ENCODE peak calls at places on chromosomes 16 and 17, in six cellular contexts. One of them, this sample, is unnamed.
A peak's percentile ranks its signal among the peaks of the same experiment; 100 is the strongest.

GRCh38 chr16:23711785-23712184 is 1.2 kb downstream of the ERN2 start:
- DNase-seq in sigmoid colon: no peak
- DNase-seq in ovary: no peak
- DNase-seq in OCI-LY7: no peak
- DNase-seq in esophagus squamous epithelium: no peak
- DNase-seq in dorsolateral prefrontal cortex: no peak
- DNase-seq in this sample: no peak

GRCh38 chr17:74128456-74128855 is 75.0 kb upstream of the RPL38 start:
- DNase-seq in dorsolateral prefrontal cortex: no peak
- DNase-seq in esophagus squamous epithelium: no peak
- DNase-seq in ovary: no peak
- DNase-seq in OCI-LY7: no peak
- DNase-seq in sigmoid colon: no peak
- DNase-seq in this sample: no peak

GRCh38 chr17:9976283-9977009 is 71.4 kb upstream of the RCVRN start:
- DNase-seq in sigmoid colon: peak; percentile 34
- DNase-seq in dorsolateral prefrontal cortex: no peak
- DNase-seq in OCI-LY7: no peak
- DNase-seq in esophagus squamous epithelium: no peak
- DNase-seq in ovary: no peak
- DNase-seq in this sample: no peak

GRCh38 chr17:82384730-82385429 is 13.3 kb downstream of the UTS2R start:
- DNase-seq in ovary: no peak
- DNase-seq in dorsolateral prefrontal cortex: no peak
- DNase-seq in esophagus squamous epithelium: no peak
- DNase-seq in OCI-LY7: peak; percentile 31
- DNase-seq in sigmoid colon: no peak
- DNase-seq in this sample: no peak

GRCh38 chr16:21652451-21652850 is at the start of gene IGSF6:
- DNase-seq in ovary: no peak
- DNase-seq in sigmoid colon: no peak
- DNase-seq in dorsolateral prefrontal cortex: no peak
- DNase-seq in OCI-LY7: no peak
- DNase-seq in esophagus squamous epithelium: no peak
- DNase-seq in this sample: no peak

GRCh38 chr17:9875441-9875840 is 29.6 kb downstream of the RCVRN start:
- DNase-seq in OCI-LY7: no peak
- DNase-seq in dorsolateral prefrontal cortex: no peak
- DNase-seq in ovary: no peak
- DNase-seq in sigmoid colon: no peak
- DNase-seq in esophagus squamous epithelium: no peak
- DNase-seq in this sample: no peak

GRCh38 chr16:16190546-16190945 is 32.7 kb downstream of the ABCC6 start:
- DNase-seq in OCI-LY7: no peak
- DNase-seq in dorsolateral prefrontal cortex: no peak
- DNase-seq in sigmoid colon: no peak
- DNase-seq in esophagus squamous epithelium: no peak
- DNase-seq in ovary: no peak
- DNase-seq in this sample: no peak

GRCh38 chr16:82612263-82612662 is 14.5 kb upstream of the CDH13 start:
- DNase-seq in ovary: no peak
- DNase-seq in OCI-LY7: no peak
- DNase-seq in sigmoid colon: no peak
- DNase-seq in dorsolateral prefrontal cortex: no peak
- DNase-seq in esophagus squamous epithelium: no peak
- DNase-seq in this sample: no peak

GRCh38 chr16:50457423-50457822 is 88.6 kb upstream of the BRD7 start:
- DNase-seq in sigmoid colon: peak; percentile 29
- DNase-seq in OCI-LY7: no peak
- DNase-seq in esophagus squamous epithelium: no peak
- DNase-seq in ovary: no peak
- DNase-seq in dorsolateral prefrontal cortex: no peak
- DNase-seq in this sample: no peak

GRCh38 chr16:50742521-50743150 is 750 bp downstream of the CYLD start:
- DNase-seq in OCI-LY7: peak; percentile 44
- DNase-seq in ovary: peak; percentile 25
- DNase-seq in sigmoid colon: no peak
- DNase-seq in esophagus squamous epithelium: no peak
- DNase-seq in dorsolateral prefrontal cortex: no peak
- DNase-seq in this sample: no peak

GRCh38 chr17:78853926-78854394 is 13.3 kb upstream of the USP36 start:
- DNase-seq in dorsolateral prefrontal cortex: no peak
- DNase-seq in esophagus squamous epithelium: no peak
- DNase-seq in sigmoid colon: no peak
- DNase-seq in ovary: no peak
- DNase-seq in OCI-LY7: no peak
- DNase-seq in this sample: no peak

GRCh38 chr16:57318240-57318970 is 33.9 kb upstream of the PLLP start:
- DNase-seq in dorsolateral prefrontal cortex: no peak
- DNase-seq in esophagus squamous epithelium: no peak
- DNase-seq in sigmoid colon: peak; percentile 35
- DNase-seq in ovary: no peak
- DNase-seq in OCI-LY7: no peak
- DNase-seq in this sample: no peak

GRCh38 chr17:77257596-77258458 is 117.1 kb downstream of the SEC14L1 start:
- DNase-seq in esophagus squamous epithelium: no peak
- DNase-seq in ovary: no peak
- DNase-seq in dorsolateral prefrontal cortex: no peak
- DNase-seq in sigmoid colon: no peak
- DNase-seq in OCI-LY7: no peak
- DNase-seq in this sample: no peak

GRCh38 chr17:80259642-80260535 is 763 bp upstream of the RNF213 start:
- DNase-seq in esophagus squamous epithelium: no peak
- DNase-seq in OCI-LY7: peak; percentile 84
- DNase-seq in ovary: peak; percentile 66
- DNase-seq in dorsolateral prefrontal cortex: peak; percentile 41
- DNase-seq in sigmoid colon: peak; percentile 84
- DNase-seq in this sample: no peak

GRCh38 chr16:71807905-71808592 is 585 bp downstream of the AP1G1 start:
- DNase-seq in ovary: peak; percentile 33
- DNase-seq in sigmoid colon: peak; percentile 69
- DNase-seq in OCI-LY7: no peak
- DNase-seq in dorsolateral prefrontal cortex: no peak
- DNase-seq in esophagus squamous epithelium: no peak
- DNase-seq in this sample: no peak

GRCh38 chr16:83402969-83403368 is 404.8 kb upstream of the HSBP1 start:
- DNase-seq in OCI-LY7: no peak
- DNase-seq in sigmoid colon: no peak
- DNase-seq in ovary: no peak
- DNase-seq in esophagus squamous epithelium: no peak
- DNase-seq in dorsolateral prefrontal cortex: no peak
- DNase-seq in this sample: no peak

GRCh38 chr16:16143038-16143763 is 80.1 kb downstream of the ABCC6 start:
- DNase-seq in dorsolateral prefrontal cortex: no peak
- DNase-seq in sigmoid colon: no peak
- DNase-seq in ovary: no peak
- DNase-seq in OCI-LY7: peak; percentile 58
- DNase-seq in esophagus squamous epithelium: no peak
- DNase-seq in this sample: no peak

GRCh38 chr17:19508327-19508867 is 25.3 kb upstream of the SLC47A1 start:
- DNase-seq in esophagus squamous epithelium: no peak
- DNase-seq in OCI-LY7: peak; percentile 68
- DNase-seq in ovary: peak; percentile 56
- DNase-seq in dorsolateral prefrontal cortex: peak; percentile 38
- DNase-seq in sigmoid colon: peak; percentile 75
- DNase-seq in this sample: no peak

GRCh38 chr16:74743668-74744299 is 30.8 kb downstream of the FA2H start:
- DNase-seq in sigmoid colon: no peak
- DNase-seq in OCI-LY7: no peak
- DNase-seq in ovary: no peak
- DNase-seq in dorsolateral prefrontal cortex: no peak
- DNase-seq in esophagus squamous epithelium: no peak
- DNase-seq in this sample: no peak

GRCh38 chr17:77439382-77440013 is 298.7 kb downstream of the SEC14L1 start:
- DNase-seq in ovary: no peak
- DNase-seq in OCI-LY7: peak; percentile 66
- DNase-seq in dorsolateral prefrontal cortex: no peak
- DNase-seq in sigmoid colon: no peak
- DNase-seq in esophagus squamous epithelium: no peak
- DNase-seq in this sample: no peak

GRCh38 chr16:24775455-24775854 is 46.0 kb downstream of the TNRC6A start:
- DNase-seq in esophagus squamous epithelium: no peak
- DNase-seq in ovary: peak; percentile 48
- DNase-seq in sigmoid colon: peak; percentile 82
- DNase-seq in OCI-LY7: no peak
- DNase-seq in dorsolateral prefrontal cortex: no peak
- DNase-seq in this sample: no peak

GRCh38 chr17:82105882-82106696 is 8.1 kb upstream of the FASN start:
- DNase-seq in OCI-LY7: peak; percentile 87
- DNase-seq in esophagus squamous epithelium: no peak
- DNase-seq in dorsolateral prefrontal cortex: no peak
- DNase-seq in ovary: peak; percentile 20
- DNase-seq in sigmoid colon: peak; percentile 73
- DNase-seq in this sample: no peak

GRCh38 chr16:28140788-28141618 is 70.8 kb downstream of the XPO6 start:
- DNase-seq in esophagus squamous epithelium: no peak
- DNase-seq in ovary: no peak
- DNase-seq in dorsolateral prefrontal cortex: no peak
- DNase-seq in sigmoid colon: no peak
- DNase-seq in OCI-LY7: peak; percentile 80
- DNase-seq in this sample: no peak

GRCh38 chr17:73301359-73301758 is 10.4 kb downstream of the CDC42EP4 start:
- DNase-seq in dorsolateral prefrontal cortex: no peak
- DNase-seq in OCI-LY7: no peak
- DNase-seq in esophagus squamous epithelium: no peak
- DNase-seq in sigmoid colon: no peak
- DNase-seq in ovary: no peak
- DNase-seq in this sample: no peak

GRCh38 chr17:557371-557770 is 157.3 kb downstream of the VPS53 start:
- DNase-seq in esophagus squamous epithelium: no peak
- DNase-seq in dorsolateral prefrontal cortex: no peak
- DNase-seq in ovary: no peak
- DNase-seq in sigmoid colon: no peak
- DNase-seq in OCI-LY7: no peak
- DNase-seq in this sample: no peak

GRCh38 chr17:560379-560935 is 154.2 kb downstream of the VPS53 start:
- DNase-seq in dorsolateral prefrontal cortex: no peak
- DNase-seq in sigmoid colon: no peak
- DNase-seq in ovary: no peak
- DNase-seq in OCI-LY7: no peak
- DNase-seq in esophagus squamous epithelium: no peak
- DNase-seq in this sample: no peak

GRCh38 chr17:561118-561517 is 153.5 kb downstream of the VPS53 start:
- DNase-seq in OCI-LY7: no peak
- DNase-seq in esophagus squamous epithelium: no peak
- DNase-seq in sigmoid colon: no peak
- DNase-seq in dorsolateral prefrontal cortex: no peak
- DNase-seq in ovary: no peak
- DNase-seq in this sample: no peak

GRCh38 chr17:559699-560378 is 154.8 kb downstream of the VPS53 start:
- DNase-seq in esophagus squamous epithelium: no peak
- DNase-seq in ovary: no peak
- DNase-seq in OCI-LY7: no peak
- DNase-seq in dorsolateral prefrontal cortex: no peak
- DNase-seq in sigmoid colon: peak; percentile 67
- DNase-seq in this sample: peak; percentile 44

DNA sequence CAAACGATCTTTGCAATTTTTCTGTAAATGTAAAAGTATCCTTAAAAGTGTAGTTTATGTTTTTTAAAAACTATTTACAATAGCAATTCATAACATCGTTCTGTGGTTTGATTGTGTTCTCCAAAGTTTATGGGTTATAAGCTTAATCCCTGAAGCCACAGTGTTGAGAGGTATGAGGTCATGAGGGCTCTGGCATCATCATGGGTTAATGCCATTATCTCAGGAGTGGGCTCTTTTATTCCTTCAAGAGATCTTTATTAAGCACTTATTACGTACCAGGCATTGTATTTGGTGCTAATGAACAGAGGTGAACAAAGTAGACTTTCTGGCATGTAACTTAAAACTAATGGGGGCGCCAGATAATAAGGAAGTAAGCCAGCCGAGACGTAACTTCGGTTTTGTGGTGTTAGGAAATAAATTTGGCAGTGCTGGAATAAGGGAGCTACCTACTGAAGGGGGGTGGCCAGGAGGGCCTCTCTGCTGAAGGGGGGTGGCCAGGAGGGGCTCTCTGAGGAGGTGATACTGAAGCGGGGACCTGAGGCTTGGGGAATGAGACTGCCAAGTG is 158.1 kb downstream of the VPS53 start:
- DNase-seq in OCI-LY7: no peak
- DNase-seq in sigmoid colon: no peak
- DNase-seq in ovary: no peak
- DNase-seq in esophagus squamous epithelium: no peak
- DNase-seq in dorsolateral prefrontal cortex: no peak
- DNase-seq in this sample: no peak
- TF ChIP-seq CTCF in OCI-LY7: no peak
- TF ChIP-seq CTCF in sigmoid colon: no peak
- TF ChIP-seq CTCF in ovary: no peak
- TF ChIP-seq CTCF in esophagus squamous epithelium: no peak
- TF ChIP-seq CTCF in dorsolateral prefrontal cortex: no peak
- TF ChIP-seq CTCF in this sample: no peak

GRCh38 chr17:70161519-70161918 is 7.8 kb upstream of the KCNJ2 start:
- DNase-seq in OCI-LY7: no peak
- DNase-seq in esophagus squamous epithelium: no peak
- DNase-seq in ovary: no peak
- DNase-seq in dorsolateral prefrontal cortex: no peak
- DNase-seq in sigmoid colon: no peak
- DNase-seq in this sample: no peak

GRCh38 chr17:70158581-70158980 is 10.8 kb upstream of the KCNJ2 start:
- DNase-seq in dorsolateral prefrontal cortex: no peak
- DNase-seq in sigmoid colon: no peak
- DNase-seq in esophagus squamous epithelium: no peak
- DNase-seq in ovary: no peak
- DNase-seq in OCI-LY7: no peak
- DNase-seq in this sample: no peak

GRCh38 chr17:70158180-70158579 is 11.2 kb upstream of the KCNJ2 start:
- DNase-seq in ovary: no peak
- DNase-seq in sigmoid colon: no peak
- DNase-seq in dorsolateral prefrontal cortex: no peak
- DNase-seq in esophagus squamous epithelium: no peak
- DNase-seq in OCI-LY7: no peak
- DNase-seq in this sample: no peak

GRCh38 chr17:70159980-70160379 is 9.4 kb upstream of the KCNJ2 start:
- DNase-seq in dorsolateral prefrontal cortex: no peak
- DNase-seq in ovary: no peak
- DNase-seq in esophagus squamous epithelium: no peak
- DNase-seq in sigmoid colon: no peak
- DNase-seq in OCI-LY7: no peak
- DNase-seq in this sample: no peak

GRCh38 chr17:70157151-70157550 is 12.2 kb upstream of the KCNJ2 start:
- DNase-seq in ovary: no peak
- DNase-seq in OCI-LY7: no peak
- DNase-seq in dorsolateral prefrontal cortex: no peak
- DNase-seq in sigmoid colon: no peak
- DNase-seq in esophagus squamous epithelium: no peak
- DNase-seq in this sample: no peak
- H3K4me3 ChIP-seq in ovary: no peak overlapping the region
- H3K4me3 ChIP-seq in OCI-LY7: no peak overlapping the region
- H3K4me3 ChIP-seq in dorsolateral prefrontal cortex: no peak overlapping the region
- H3K4me3 ChIP-seq in sigmoid colon: no peak overlapping the region
- H3K4me3 ChIP-seq in esophagus squamous epithelium: no peak overlapping the region
- H3K4me3 ChIP-seq in this sample: no peak overlapping the region

GRCh38 chr16:68592466-68593337 is 52.4 kb upstream of the CDH3 start:
- DNase-seq in sigmoid colon: no peak
- DNase-seq in esophagus squamous epithelium: no peak
- DNase-seq in ovary: no peak
- DNase-seq in OCI-LY7: peak; percentile 41
- DNase-seq in dorsolateral prefrontal cortex: no peak
- DNase-seq in this sample: no peak
- TF ChIP-seq CTCF in sigmoid colon: no peak
- TF ChIP-seq CTCF in esophagus squamous epithelium: peak; percentile 62
- TF ChIP-seq CTCF in ovary: no peak
- TF ChIP-seq CTCF in OCI-LY7: peak; percentile 69
- TF ChIP-seq CTCF in dorsolateral prefrontal cortex: no peak
- TF ChIP-seq CTCF in this sample: peak; percentile 22

GRCh38 chr16:90078594-90078895 is 1.4 kb upstream of the PRDM7 start:
- DNase-seq in esophagus squamous epithelium: no peak
- DNase-seq in OCI-LY7: no peak
- DNase-seq in dorsolateral prefrontal cortex: no peak
- DNase-seq in sigmoid colon: no peak
- DNase-seq in ovary: no peak
- DNase-seq in this sample: no peak
- H3K4me3 ChIP-seq in esophagus squamous epithelium: no peak overlapping the region
- H3K4me3 ChIP-seq in OCI-LY7: no peak overlapping the region
- H3K4me3 ChIP-seq in dorsolateral prefrontal cortex: no peak overlapping the region
- H3K4me3 ChIP-seq in sigmoid colon: no peak overlapping the region
- H3K4me3 ChIP-seq in ovary: no peak overlapping the region
- H3K4me3 ChIP-seq in this sample: no peak overlapping the region